ENCODE peak calls at places on chromosomes 12 and 14, in six cellular contexts. Y is HCT116, I is HepG2, U is H1, K is GM12878, F is K562. X is an unnamed sample.

GRCh38 chr12:23945249-23945648 is 4.2 kb downstream of the SOX5 start:
- DNase-seq in Y (no peak), I (no peak), U (no peak), K (no peak), F (no peak), X (no peak)

GRCh38 chr12:108589028-108589839 is 8.7 kb downstream of the TMEM119 start:
- DNase-seq in Y (no peak), I (no peak), U (no peak), K (no peak), F (no peak), X (no peak)

GRCh38 chr14:94019329-94019728 is 6.8 kb upstream of the OTUB2 start:
- DNase-seq in Y (no peak), I (no peak), U (no peak), K (no peak), F (no peak), X (no peak)

GRCh38 chr14:104991896-104992230 is 6.3 kb downstream of the CLBA1 start:
- DNase-seq in Y (no peak), I (no peak), U (no peak), K (no peak), F (no peak), X (no peak)

GRCh38 chr12:117580718-117581062 is 219.3 kb upstream of the NOS1 start:
- DNase-seq in Y (peak), I (no peak), U (peak), K (no peak), F (peak), X (peak)

GRCh38 chr14:88535149-88535548 is 19.7 kb downstream of the PTPN21 start:
- DNase-seq in Y (no peak), I (peak), U (no peak), K (no peak), F (no peak), X (no peak)

GRCh38 chr14:92676031-92676430 is 72.4 kb downstream of the LGMN start:
- DNase-seq in Y (no peak), I (no peak), U (no peak), K (no peak), F (no peak), X (no peak)

GRCh38 chr12:106089935-106090334 is 48.8 kb downstream of the NUAK1 start:
- DNase-seq in Y (no peak), I (no peak), U (no peak), K (no peak), F (no peak), X (no peak)

GRCh38 chr12:14605401-14605989 is 37.8 kb upstream of the PLBD1 start:
- DNase-seq in Y (no peak), I (no peak), U (no peak), K (no peak), F (no peak), X (no peak)

GRCh38 chr12:19203539-19204506 is 74.3 kb downstream of the PLEKHA5 start:
- DNase-seq in Y (no peak), I (no peak), U (no peak), K (no peak), F (no peak), X (no peak)

GRCh38 chr12:63319386-63319785 is 168.4 kb upstream of the AVPR1A start:
- DNase-seq in Y (peak), I (no peak), U (no peak), K (no peak), F (no peak), X (no peak)

GRCh38 chr12:106692896-106693295 is 81.6 kb upstream of the RIC8B start:
- DNase-seq in Y (no peak), I (no peak), U (no peak), K (no peak), F (no peak), X (no peak)

GRCh38 chr12:22459872-22460490 is 84.4 kb downstream of the C2CD5 start:
- DNase-seq in Y (peak), I (peak), U (no peak), K (no peak), F (peak), X (peak)

GRCh38 chr12:105031061-105031807 is 45.1 kb downstream of the NOPCHAP1 start:
- DNase-seq in Y (no peak), I (no peak), U (no peak), K (peak), F (no peak), X (no peak)

GRCh38 chr14:92887157-92887556 is 35.8 kb upstream of the CHGA start:
- DNase-seq in Y (no peak), I (no peak), U (no peak), K (no peak), F (no peak), X (no peak)

GRCh38 chr14:28831126-28831525 is 64.5 kb downstream of the FOXG1 start:
- DNase-seq in Y (no peak), I (no peak), U (no peak), K (peak), F (peak), X (no peak)

DNA sequence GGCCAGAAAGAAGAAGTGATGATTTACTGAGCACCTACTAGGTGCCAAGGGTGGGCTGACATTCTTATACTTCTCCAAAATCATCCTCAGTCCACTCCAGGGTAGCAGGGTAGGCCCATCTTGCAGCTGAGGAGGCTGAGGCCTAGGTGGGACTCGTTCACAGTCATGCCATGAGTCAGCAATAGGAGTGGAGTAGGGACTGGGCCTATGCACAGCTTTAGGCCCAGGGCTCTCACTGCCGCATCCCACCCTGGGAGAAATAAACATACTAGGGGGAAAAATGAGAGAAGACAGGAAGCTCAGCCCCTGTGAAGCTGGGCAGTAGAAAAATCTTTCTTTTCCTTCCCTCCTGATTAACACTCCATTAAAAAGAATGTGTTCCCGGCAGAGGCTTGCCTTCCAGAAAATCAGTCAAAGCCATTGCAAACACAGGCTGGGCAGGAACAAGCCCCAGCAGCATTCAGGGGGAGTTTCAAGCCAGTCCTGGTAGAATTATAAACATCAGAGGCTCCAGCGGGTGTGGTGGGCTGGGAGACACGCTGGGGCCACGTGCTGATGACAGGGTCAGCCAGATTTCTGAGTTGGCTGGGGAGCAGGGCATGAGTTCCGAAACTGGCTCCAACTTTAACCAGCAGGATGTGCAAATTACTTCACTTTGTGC is 1.8 kb downstream of the HSPB8 start:
- DNase-seq in Y (no peak), I (no peak), U (no peak), K (no peak), F (peak), X (no peak)
- H3K9ac ChIP-seq in Y (peak), I (no peak), U (no peak), K (no peak), F (no peak), X (peak)

GRCh38 chr12:27052176-27052575 is 29.8 kb downstream of the MED21 start:
- DNase-seq in Y (no peak), I (no peak), U (no peak), K (no peak), F (no peak), X (no peak)

GRCh38 chr12:27052742-27053141 is 29.6 kb downstream of the C12orf71 start:
- DNase-seq in Y (no peak), I (no peak), U (no peak), K (no peak), F (no peak), X (no peak)

DNA sequence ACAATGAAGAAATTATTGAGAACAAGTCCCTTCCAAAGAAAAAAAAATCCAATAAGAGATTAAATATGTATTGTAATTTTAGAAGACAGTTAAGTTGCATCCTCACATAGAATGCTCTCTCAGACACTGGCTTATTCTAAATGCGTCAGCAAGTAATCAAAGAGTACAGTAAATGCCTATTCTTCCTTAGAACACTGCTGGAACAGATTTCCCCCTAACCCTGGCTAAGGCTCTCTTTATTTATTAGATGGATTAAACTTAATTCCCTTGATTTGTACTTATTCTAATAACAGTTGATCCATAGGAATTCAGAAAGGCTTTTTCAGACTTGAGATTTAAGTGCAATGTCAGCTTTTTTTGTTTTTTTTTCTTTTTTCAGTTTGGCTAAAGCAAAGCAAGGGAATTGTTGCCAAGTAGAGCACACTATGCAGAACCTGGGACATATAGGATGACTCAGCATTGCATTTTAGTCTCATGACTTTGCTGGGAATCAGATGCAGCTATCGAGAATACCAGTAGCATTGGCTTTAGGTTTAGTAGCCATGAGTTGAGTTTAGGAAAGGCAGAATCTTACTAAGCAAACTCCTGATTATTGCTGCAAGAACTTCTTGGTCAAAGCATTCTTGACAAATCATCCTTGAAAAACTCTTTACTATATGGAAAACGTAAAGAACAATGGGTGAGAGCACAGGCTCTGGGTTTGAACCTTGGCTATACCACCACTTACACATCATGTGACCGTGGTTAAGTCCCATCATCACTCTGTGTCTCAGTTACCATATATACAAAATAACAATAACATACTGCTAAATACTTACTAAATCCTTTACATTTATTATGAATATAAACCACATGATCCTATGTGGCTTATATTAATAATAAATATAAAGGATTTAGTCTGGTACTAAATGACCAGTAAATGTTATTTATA is 26.7 kb downstream of the MED21 start:
- DNase-seq in Y (no peak), I (no peak), U (no peak), K (no peak), F (peak), X (no peak)
- TF ChIP-seq ZNF274 in Y (no peak), I (no peak), U (no peak), K (no peak), F (no peak), X (no peak)

GRCh38 chr14:20328705-20329104 is 4.4 kb downstream of the CCNB1IP1 start:
- DNase-seq in Y (no peak), I (no peak), U (no peak), K (no peak), F (no peak), X (no peak)
- H3K9ac ChIP-seq in Y (no peak), I (no peak), U (no peak), K (no peak), F (no peak), X (no peak)

DNA sequence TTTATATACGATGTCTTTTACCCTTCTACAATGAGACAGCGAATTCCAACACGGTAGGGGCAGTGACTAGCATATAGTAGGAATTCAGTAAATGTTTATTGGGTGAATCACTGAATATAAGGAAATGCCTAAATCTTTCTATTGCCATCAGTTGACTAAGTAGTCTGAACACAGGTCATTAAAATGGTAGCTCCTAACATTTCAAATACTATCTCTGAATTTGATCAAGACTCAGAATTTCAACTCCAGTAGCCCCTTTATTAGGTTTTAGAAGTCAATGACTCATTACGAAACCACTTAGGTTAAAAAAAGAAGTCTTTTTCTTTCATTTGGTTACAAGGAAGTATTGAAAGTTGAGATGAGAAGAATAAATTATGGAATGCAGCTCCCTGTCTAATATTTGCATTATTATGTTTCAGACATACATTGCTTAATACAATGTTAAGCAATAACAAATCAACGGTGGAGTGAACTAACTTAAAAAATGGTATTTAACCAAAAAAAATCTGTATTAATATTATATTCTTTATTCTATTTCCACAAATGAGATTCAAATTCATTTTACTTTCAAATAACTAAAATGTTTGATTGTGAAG is 302.8 kb downstream of the CEP128 start:
- DNase-seq in Y (peak), I (no peak), U (no peak), K (no peak), F (no peak), X (no peak)
- TF ChIP-seq ZNF274 in Y (no peak), I (no peak), U (no peak), K (no peak), F (no peak), X (no peak)

DNA sequence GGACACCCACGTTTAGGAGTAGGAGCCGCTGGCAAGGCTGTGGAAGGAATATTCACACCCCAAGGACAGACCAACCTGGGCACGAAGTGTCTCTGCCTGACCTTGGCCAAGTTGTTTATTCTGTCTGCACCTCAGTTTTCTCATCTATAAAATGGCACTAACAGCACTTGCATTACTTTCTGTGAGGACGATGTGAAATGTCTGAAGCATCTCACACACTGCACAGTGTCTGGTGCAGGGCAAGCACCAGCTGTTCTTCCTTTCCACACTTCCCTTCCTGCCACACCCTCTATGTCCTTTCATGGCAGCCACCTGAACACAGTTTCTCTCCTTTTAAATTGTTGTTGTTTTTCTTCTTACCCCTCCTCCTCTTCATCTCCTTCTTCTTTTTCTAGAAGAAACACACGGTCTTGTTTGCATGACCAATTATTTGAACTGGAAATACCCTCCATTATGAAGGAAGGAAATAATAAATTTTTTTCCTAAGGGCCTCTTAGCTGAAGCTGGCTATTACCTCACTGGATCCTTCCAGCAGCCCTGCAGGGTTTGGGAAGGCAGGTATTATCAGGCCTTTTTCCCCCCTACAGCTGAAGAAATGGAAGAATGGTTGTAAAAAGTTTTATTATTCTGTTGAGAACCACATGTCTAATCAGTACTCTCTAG is 42.9 kb upstream of the ATP23 start:
- DNase-seq in Y (no peak), I (no peak), U (no peak), K (peak), F (no peak), X (no peak)
- H3K9ac ChIP-seq in Y (no peak), I (no peak), U (no peak), K (peak), F (no peak), X (no peak)

GRCh38 chr14:100677152-100677924 is 49.4 kb upstream of the DLK1 start:
- DNase-seq in Y (no peak), I (peak), U (no peak), K (no peak), F (no peak), X (no peak)
- TF ChIP-seq ZNF274 in Y (no peak), I (no peak), U (no peak), K (no peak), F (no peak), X (no peak)

GRCh38 chr14:63922696-63923421 is 70.1 kb downstream of the SYNE2 start:
- DNase-seq in Y (peak), I (peak), U (no peak), K (no peak), F (no peak), X (no peak)
- H3K9ac ChIP-seq in Y (no peak), I (peak), U (no peak), K (no peak), F (no peak), X (no peak)